ENCODE peak calls at places on chromosomes 2 and 18, in five cellular contexts. One of them, this sample, is unnamed.

GRCh38 chr2:75100011-75100680 is 99.2 kb downstream of the TACR1 start:
- DNase-seq in HCT116: no peak
- DNase-seq in GM12878: no peak
- DNase-seq in HepG2: no peak
- DNase-seq in K562: no peak
- DNase-seq in this sample: no peak

GRCh38 chr2:217440000-217440399 is 562.8 kb downstream of the TNS1 start:
- DNase-seq in HCT116: no peak
- DNase-seq in GM12878: no peak
- DNase-seq in HepG2: no peak
- DNase-seq in K562: no peak
- DNase-seq in this sample: no peak

GRCh38 chr2:48107326-48107925 is 201.1 kb upstream of the FBXO11 start:
- DNase-seq in HCT116: peak
- DNase-seq in GM12878: no peak
- DNase-seq in HepG2: peak
- DNase-seq in K562: no peak
- DNase-seq in this sample: no peak

GRCh38 chr2:130744287-130745117 is 10.8 kb upstream of the AMER3 start:
- DNase-seq in HCT116: no peak
- DNase-seq in GM12878: no peak
- DNase-seq in HepG2: peak
- DNase-seq in K562: no peak
- DNase-seq in this sample: no peak

GRCh38 chr2:9653485-9654271 is 22.9 kb upstream of the YWHAQ start:
- DNase-seq in HCT116: no peak
- DNase-seq in GM12878: no peak
- DNase-seq in HepG2: no peak
- DNase-seq in K562: no peak
- DNase-seq in this sample: no peak

GRCh38 chr2:234954551-234954992 is 2.8 kb downstream of the SH3BP4 start:
- DNase-seq in HCT116: no peak
- DNase-seq in GM12878: no peak
- DNase-seq in HepG2: no peak
- DNase-seq in K562: no peak
- DNase-seq in this sample: no peak

GRCh38 chr2:120481446-120482194 is 135.7 kb downstream of the INHBB start:
- DNase-seq in HCT116: no peak
- DNase-seq in GM12878: no peak
- DNase-seq in HepG2: peak
- DNase-seq in K562: no peak
- DNase-seq in this sample: no peak

GRCh38 chr18:12441475-12442035 is 33.8 kb downstream of the PRELID3A start:
- DNase-seq in HCT116: no peak
- DNase-seq in GM12878: no peak
- DNase-seq in HepG2: no peak
- DNase-seq in K562: no peak
- DNase-seq in this sample: no peak

GRCh38 chr2:3628241-3628679 is 29.7 kb upstream of the ALLC start:
- DNase-seq in HCT116: no peak
- DNase-seq in GM12878: no peak
- DNase-seq in HepG2: no peak
- DNase-seq in K562: no peak
- DNase-seq in this sample: no peak

GRCh38 chr2:239767016-239767905 is 257.9 kb downstream of the NDUFA10 start:
- DNase-seq in HCT116: no peak
- DNase-seq in GM12878: no peak
- DNase-seq in HepG2: no peak
- DNase-seq in K562: no peak
- DNase-seq in this sample: no peak

GRCh38 chr2:106575955-106576354 is 88.8 kb downstream of the CD8B2 start:
- DNase-seq in HCT116: no peak
- DNase-seq in GM12878: no peak
- DNase-seq in HepG2: no peak
- DNase-seq in K562: no peak
- DNase-seq in this sample: peak

GRCh38 chr18:49174478-49174877 is 223.7 kb upstream of the SMAD7 start:
- DNase-seq in HCT116: no peak
- DNase-seq in GM12878: no peak
- DNase-seq in HepG2: no peak
- DNase-seq in K562: no peak
- DNase-seq in this sample: no peak

GRCh38 chr2:108924444-108925251 is 64.4 kb downstream of the EDAR start:
- DNase-seq in HCT116: no peak
- DNase-seq in GM12878: no peak
- DNase-seq in HepG2: no peak
- DNase-seq in K562: no peak
- DNase-seq in this sample: no peak

GRCh38 chr2:240429341-240429871 is 6.1 kb upstream of the GPC1 start:
- DNase-seq in HCT116: no peak
- DNase-seq in GM12878: no peak
- DNase-seq in HepG2: no peak
- DNase-seq in K562: no peak
- DNase-seq in this sample: no peak

GRCh38 chr2:229118336-229118735 is 152.8 kb downstream of the PID1 start:
- DNase-seq in HCT116: no peak
- DNase-seq in GM12878: no peak
- DNase-seq in HepG2: no peak
- DNase-seq in K562: no peak
- DNase-seq in this sample: no peak

GRCh38 chr2:171160119-171160629 is 519 bp downstream of the TLK1 start:
- DNase-seq in HCT116: peak
- DNase-seq in GM12878: no peak
- DNase-seq in HepG2: peak
- DNase-seq in K562: peak
- DNase-seq in this sample: peak

GRCh38 chr2:182870227-182870626 is 3.8 kb upstream of the FRZB start:
- DNase-seq in HCT116: peak
- DNase-seq in GM12878: no peak
- DNase-seq in HepG2: peak
- DNase-seq in K562: peak
- DNase-seq in this sample: no peak

GRCh38 chr2:41877114-41877513 is 170.7 kb upstream of the PKDCC start:
- DNase-seq in HCT116: no peak
- DNase-seq in GM12878: no peak
- DNase-seq in HepG2: no peak
- DNase-seq in K562: no peak
- DNase-seq in this sample: no peak

GRCh38 chr2:204561771-204562170 is 16.5 kb downstream of the PARD3B start:
- DNase-seq in HCT116: no peak
- DNase-seq in GM12878: no peak
- DNase-seq in HepG2: no peak
- DNase-seq in K562: no peak
- DNase-seq in this sample: no peak

GRCh38 chr18:3799515-3799914 is 349.5 kb downstream of the TGIF1 start:
- DNase-seq in HCT116: no peak
- DNase-seq in GM12878: no peak
- DNase-seq in HepG2: no peak
- DNase-seq in K562: no peak
- DNase-seq in this sample: no peak

GRCh38 chr2:236001166-236001828 is 166.9 kb downstream of the GBX2 start:
- DNase-seq in HCT116: no peak
- DNase-seq in GM12878: no peak
- DNase-seq in HepG2: no peak
- DNase-seq in K562: no peak
- DNase-seq in this sample: no peak

GRCh38 chr2:183950673-183951072 is 647.7 kb upstream of the ZNF804A start:
- DNase-seq in HCT116: no peak
- DNase-seq in GM12878: no peak
- DNase-seq in HepG2: no peak
- DNase-seq in K562: no peak
- DNase-seq in this sample: no peak

GRCh38 chr2:200435379-200435778 is 74.5 kb downstream of the KCTD18 start:
- DNase-seq in HCT116: no peak
- DNase-seq in GM12878: no peak
- DNase-seq in HepG2: no peak
- DNase-seq in K562: no peak
- DNase-seq in this sample: no peak

GRCh38 chr2:240374085-240374907 is 61.2 kb upstream of the GPC1 start:
- DNase-seq in HCT116: no peak
- DNase-seq in GM12878: no peak
- DNase-seq in HepG2: peak
- DNase-seq in K562: no peak
- DNase-seq in this sample: no peak

GRCh38 chr18:45167631-45168225 is 447.5 kb upstream of the SLC14A2 start:
- DNase-seq in HCT116: no peak
- DNase-seq in GM12878: no peak
- DNase-seq in HepG2: no peak
- DNase-seq in K562: no peak
- DNase-seq in this sample: no peak

GRCh38 chr2:203038586-203038985 is 23.9 kb downstream of the NBEAL1 start:
- DNase-seq in HCT116: no peak
- DNase-seq in GM12878: no peak
- DNase-seq in HepG2: no peak
- DNase-seq in K562: no peak
- DNase-seq in this sample: no peak

GRCh38 chr18:13394794-13395193 is 176.2 kb downstream of the LDLRAD4 start:
- DNase-seq in HCT116: no peak
- DNase-seq in GM12878: no peak
- DNase-seq in HepG2: no peak
- DNase-seq in K562: no peak
- DNase-seq in this sample: no peak

GRCh38 chr2:19355416-19355821 is 3.0 kb downstream of the OSR1 start:
- DNase-seq in HCT116: no peak
- DNase-seq in GM12878: no peak
- DNase-seq in HepG2: no peak
- DNase-seq in K562: no peak
- DNase-seq in this sample: no peak

GRCh38 chr18:29147944-29148343 is 971.0 kb upstream of the CDH2 start:
- DNase-seq in HCT116: no peak
- DNase-seq in GM12878: no peak
- DNase-seq in HepG2: no peak
- DNase-seq in K562: no peak
- DNase-seq in this sample: no peak

GRCh38 chr2:46970334-46971288 is 55.0 kb upstream of the MCFD2 start:
- DNase-seq in HCT116: no peak
- DNase-seq in GM12878: no peak
- DNase-seq in HepG2: peak
- DNase-seq in K562: no peak
- DNase-seq in this sample: peak

GRCh38 chr2:127857494-127857818 is 499 bp downstream of the POLR2D start:
- DNase-seq in HCT116: no peak
- DNase-seq in GM12878: no peak
- DNase-seq in HepG2: no peak
- DNase-seq in K562: no peak
- DNase-seq in this sample: no peak
- TF ChIP-seq JUND in HCT116: no peak
- TF ChIP-seq JUND in GM12878: no peak
- TF ChIP-seq JUND in HepG2: no peak
- TF ChIP-seq JUND in K562: no peak
- TF ChIP-seq JUND in this sample: no peak

GRCh38 chr2:144607899-144608477 is 88.1 kb upstream of the ZEB2 start:
- DNase-seq in HCT116: no peak
- DNase-seq in GM12878: no peak
- DNase-seq in HepG2: no peak
- DNase-seq in K562: no peak
- DNase-seq in this sample: no peak
- TF ChIP-seq JUND in HCT116: no peak
- TF ChIP-seq JUND in GM12878: no peak
- TF ChIP-seq JUND in HepG2: no peak
- TF ChIP-seq JUND in K562: no peak
- TF ChIP-seq JUND in this sample: no peak

DNA sequence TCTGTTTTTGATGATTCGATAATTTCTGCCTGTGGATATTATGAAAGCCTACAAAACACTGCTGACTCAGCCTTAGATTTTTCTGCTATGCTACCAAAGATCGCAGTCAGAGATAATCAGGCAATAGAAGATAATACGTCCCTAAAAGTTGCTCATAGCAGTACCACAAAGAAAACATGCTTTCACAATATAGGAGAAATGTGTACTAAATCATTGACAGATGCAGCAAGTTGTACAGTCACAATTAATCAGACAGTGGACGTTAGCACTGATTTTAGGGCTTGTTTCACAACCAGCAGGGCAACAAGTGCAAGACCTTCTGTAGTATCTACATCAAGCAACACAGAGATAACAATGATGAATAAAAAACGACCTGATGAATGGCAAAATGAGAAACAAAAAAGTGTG is 19.5 kb downstream of the RBM44 start:
- DNase-seq in HCT116: no peak
- DNase-seq in GM12878: no peak
- DNase-seq in HepG2: no peak
- DNase-seq in K562: no peak
- DNase-seq in this sample: no peak
- TF ChIP-seq JUND in HCT116: no peak
- TF ChIP-seq JUND in GM12878: no peak
- TF ChIP-seq JUND in HepG2: no peak
- TF ChIP-seq JUND in K562: no peak
- TF ChIP-seq JUND in this sample: no peak

GRCh38 chr18:58004317-58004716 is 39.7 kb upstream of the NEDD4L start:
- DNase-seq in HCT116: peak
- DNase-seq in GM12878: no peak
- DNase-seq in HepG2: peak
- DNase-seq in K562: no peak
- DNase-seq in this sample: no peak

GRCh38 chr18:58005885-58006523 is 38.0 kb upstream of the NEDD4L start:
- DNase-seq in HCT116: peak
- DNase-seq in GM12878: no peak
- DNase-seq in HepG2: no peak
- DNase-seq in K562: no peak
- DNase-seq in this sample: no peak

GRCh38 chr18:58010265-58010664 is 33.8 kb upstream of the NEDD4L start:
- DNase-seq in HCT116: no peak
- DNase-seq in GM12878: no peak
- DNase-seq in HepG2: no peak
- DNase-seq in K562: no peak
- DNase-seq in this sample: no peak

GRCh38 chr18:58009166-58009565 is 34.9 kb upstream of the NEDD4L start:
- DNase-seq in HCT116: no peak
- DNase-seq in GM12878: no peak
- DNase-seq in HepG2: no peak
- DNase-seq in K562: no peak
- DNase-seq in this sample: no peak

DNA sequence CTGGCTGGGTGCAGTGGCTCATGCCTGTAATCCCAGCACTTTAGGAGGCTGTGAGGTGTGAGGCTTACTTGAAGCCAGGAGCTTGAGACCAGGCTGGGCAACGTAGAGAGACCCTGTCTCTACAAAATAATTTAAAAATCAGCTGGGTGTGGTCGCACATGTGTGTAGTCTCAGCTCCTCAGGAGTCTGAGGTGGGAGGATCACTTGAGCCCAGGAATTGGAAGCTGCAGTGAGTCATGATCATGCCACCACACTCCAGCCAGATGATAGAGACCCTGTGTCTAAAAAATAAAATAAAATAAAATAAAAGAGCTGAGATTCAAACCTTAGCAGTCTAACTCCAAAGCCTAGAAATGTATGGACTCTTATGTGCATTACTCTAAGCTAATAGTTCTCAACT is 39.0 kb upstream of the NEDD4L start:
- DNase-seq in HCT116: no peak
- DNase-seq in GM12878: no peak
- DNase-seq in HepG2: no peak
- DNase-seq in K562: no peak
- DNase-seq in this sample: no peak
- TF ChIP-seq JUND in HCT116: no peak
- TF ChIP-seq JUND in GM12878: no peak
- TF ChIP-seq JUND in HepG2: no peak
- TF ChIP-seq JUND in K562: peak
- TF ChIP-seq JUND in this sample: no peak

GRCh38 chr2:230358305-230358704 is 31.3 kb downstream of the SP140L start:
- DNase-seq in HCT116: no peak
- DNase-seq in GM12878: no peak
- DNase-seq in HepG2: no peak
- DNase-seq in K562: no peak
- DNase-seq in this sample: no peak
- TF ChIP-seq JUND in HCT116: no peak
- TF ChIP-seq JUND in GM12878: no peak
- TF ChIP-seq JUND in HepG2: no peak
- TF ChIP-seq JUND in K562: no peak
- TF ChIP-seq JUND in this sample: no peak

This sample was measured in T47D.